ENCODE peak calls at places on chromosomes 1 and 21, in six cellular contexts. One of them, this sample, is unnamed.

GRCh38 chr1:109185990-109186703 is 27.6 kb upstream of the SARS1 start:
- DNase-seq in breast epithelium: no peak
- DNase-seq in mucosa of descending colon: no peak
- DNase-seq in NCI-H1930: no peak
- DNase-seq in HuH-7: no peak
- DNase-seq in stomach: no peak
- DNase-seq in this sample: no peak

GRCh38 chr1:198656500-198656932 is 17.7 kb downstream of the PTPRC start:
- DNase-seq in breast epithelium: no peak
- DNase-seq in stomach: peak
- DNase-seq in HuH-7: no peak
- DNase-seq in mucosa of descending colon: peak
- DNase-seq in NCI-H1930: no peak
- DNase-seq in this sample: no peak

GRCh38 chr1:202661136-202661845 is 49.0 kb downstream of the SYT2 start:
- DNase-seq in HuH-7: no peak
- DNase-seq in NCI-H1930: no peak
- DNase-seq in breast epithelium: no peak
- DNase-seq in mucosa of descending colon: no peak
- DNase-seq in stomach: no peak
- DNase-seq in this sample: no peak

GRCh38 chr1:36380003-36380631 is 5.6 kb downstream of the STK40 start:
- DNase-seq in HuH-7: no peak
- DNase-seq in breast epithelium: no peak
- DNase-seq in stomach: no peak
- DNase-seq in mucosa of descending colon: no peak
- DNase-seq in NCI-H1930: no peak
- DNase-seq in this sample: no peak

GRCh38 chr1:119080586-119080985 is 59.9 kb downstream of the WARS2 start:
- DNase-seq in stomach: no peak
- DNase-seq in breast epithelium: no peak
- DNase-seq in mucosa of descending colon: no peak
- DNase-seq in NCI-H1930: no peak
- DNase-seq in HuH-7: no peak
- DNase-seq in this sample: no peak

GRCh38 chr1:229363723-229364122 is 20.9 kb upstream of the CCSAP start:
- DNase-seq in NCI-H1930: no peak
- DNase-seq in HuH-7: no peak
- DNase-seq in breast epithelium: no peak
- DNase-seq in stomach: no peak
- DNase-seq in mucosa of descending colon: no peak
- DNase-seq in this sample: no peak

GRCh38 chr1:51264470-51264869 is 28.4 kb downstream of the RNF11 start:
- DNase-seq in breast epithelium: no peak
- DNase-seq in mucosa of descending colon: no peak
- DNase-seq in NCI-H1930: no peak
- DNase-seq in stomach: no peak
- DNase-seq in HuH-7: no peak
- DNase-seq in this sample: no peak

GRCh38 chr1:30085814-30086770 is 637.3 kb downstream of the MATN1 start:
- DNase-seq in HuH-7: no peak
- DNase-seq in breast epithelium: no peak
- DNase-seq in mucosa of descending colon: peak
- DNase-seq in NCI-H1930: peak
- DNase-seq in stomach: peak
- DNase-seq in this sample: peak

GRCh38 chr1:56787330-56787729 is 31.9 kb downstream of the FYB2 start:
- DNase-seq in mucosa of descending colon: no peak
- DNase-seq in stomach: no peak
- DNase-seq in NCI-H1930: no peak
- DNase-seq in HuH-7: no peak
- DNase-seq in breast epithelium: no peak
- DNase-seq in this sample: no peak

GRCh38 chr1:205976708-205977107 is 26.5 kb downstream of the RAB7B start:
- DNase-seq in mucosa of descending colon: no peak
- DNase-seq in HuH-7: no peak
- DNase-seq in stomach: no peak
- DNase-seq in NCI-H1930: no peak
- DNase-seq in breast epithelium: no peak
- DNase-seq in this sample: no peak

GRCh38 chr1:89942825-89943658 is 51.9 kb upstream of the ZNF326 start:
- DNase-seq in mucosa of descending colon: no peak
- DNase-seq in breast epithelium: no peak
- DNase-seq in NCI-H1930: no peak
- DNase-seq in HuH-7: peak
- DNase-seq in stomach: no peak
- DNase-seq in this sample: no peak

GRCh38 chr1:158043232-158043631 is 49.8 kb downstream of the KIRREL1 start:
- DNase-seq in HuH-7: no peak
- DNase-seq in breast epithelium: no peak
- DNase-seq in stomach: no peak
- DNase-seq in mucosa of descending colon: no peak
- DNase-seq in NCI-H1930: no peak
- DNase-seq in this sample: no peak

GRCh38 chr1:202189919-202190715 is 3.5 kb upstream of the LGR6 start:
- DNase-seq in stomach: no peak
- DNase-seq in NCI-H1930: no peak
- DNase-seq in breast epithelium: no peak
- DNase-seq in mucosa of descending colon: no peak
- DNase-seq in HuH-7: peak
- DNase-seq in this sample: no peak

GRCh38 chr1:209635850-209636249 is 16.4 kb downstream of the LAMB3 start:
- DNase-seq in stomach: no peak
- DNase-seq in HuH-7: no peak
- DNase-seq in mucosa of descending colon: no peak
- DNase-seq in breast epithelium: no peak
- DNase-seq in NCI-H1930: no peak
- DNase-seq in this sample: no peak

GRCh38 chr1:94843430-94843829 is 23.3 kb downstream of the SLC44A3 start:
- DNase-seq in NCI-H1930: no peak
- DNase-seq in stomach: no peak
- DNase-seq in HuH-7: no peak
- DNase-seq in breast epithelium: no peak
- DNase-seq in mucosa of descending colon: no peak
- DNase-seq in this sample: no peak

GRCh38 chr1:201499795-201500669 is 6.9 kb downstream of the CSRP1 start:
- DNase-seq in breast epithelium: no peak
- DNase-seq in stomach: no peak
- DNase-seq in mucosa of descending colon: no peak
- DNase-seq in NCI-H1930: no peak
- DNase-seq in HuH-7: no peak
- DNase-seq in this sample: peak

GRCh38 chr21:45030637-45031218 is 43.7 kb upstream of the ADARB1 start:
- DNase-seq in HuH-7: no peak
- DNase-seq in stomach: no peak
- DNase-seq in NCI-H1930: no peak
- DNase-seq in breast epithelium: peak
- DNase-seq in mucosa of descending colon: no peak
- DNase-seq in this sample: no peak

GRCh38 chr1:53595906-53596305 is 136.7 kb downstream of the DMRTB1 start:
- DNase-seq in mucosa of descending colon: no peak
- DNase-seq in NCI-H1930: no peak
- DNase-seq in breast epithelium: no peak
- DNase-seq in HuH-7: no peak
- DNase-seq in stomach: no peak
- DNase-seq in this sample: no peak

GRCh38 chr21:46379691-46380090 is 55.7 kb downstream of the PCNT start:
- DNase-seq in HuH-7: no peak
- DNase-seq in mucosa of descending colon: no peak
- DNase-seq in breast epithelium: no peak
- DNase-seq in NCI-H1930: no peak
- DNase-seq in stomach: no peak
- DNase-seq in this sample: no peak

GRCh38 chr1:240385985-240386978 is 225.7 kb downstream of the GREM2 start:
- DNase-seq in NCI-H1930: no peak
- DNase-seq in HuH-7: no peak
- DNase-seq in breast epithelium: no peak
- DNase-seq in stomach: no peak
- DNase-seq in mucosa of descending colon: no peak
- DNase-seq in this sample: no peak

GRCh38 chr1:83927061-83927460 is 71.9 kb downstream of the TTLL7 start:
- DNase-seq in NCI-H1930: no peak
- DNase-seq in HuH-7: no peak
- DNase-seq in stomach: no peak
- DNase-seq in mucosa of descending colon: no peak
- DNase-seq in breast epithelium: no peak
- DNase-seq in this sample: no peak

GRCh38 chr1:1284370-1285101 is 4.3 kb downstream of the SCNN1D start:
- DNase-seq in NCI-H1930: no peak
- DNase-seq in stomach: no peak
- DNase-seq in HuH-7: no peak
- DNase-seq in mucosa of descending colon: no peak
- DNase-seq in breast epithelium: no peak
- DNase-seq in this sample: no peak

GRCh38 chr21:35376406-35377135 is 327.5 kb upstream of the RUNX1 start:
- DNase-seq in HuH-7: no peak
- DNase-seq in stomach: no peak
- DNase-seq in NCI-H1930: no peak
- DNase-seq in breast epithelium: no peak
- DNase-seq in mucosa of descending colon: no peak
- DNase-seq in this sample: no peak

GRCh38 chr1:1014896-1015681 is 1.8 kb downstream of the ISG15 start:
- DNase-seq in HuH-7: no peak
- DNase-seq in breast epithelium: no peak
- DNase-seq in stomach: no peak
- DNase-seq in mucosa of descending colon: peak
- DNase-seq in NCI-H1930: no peak
- DNase-seq in this sample: no peak

GRCh38 chr1:15043934-15044333 is 109.6 kb upstream of the TMEM51 start:
- DNase-seq in breast epithelium: no peak
- DNase-seq in stomach: no peak
- DNase-seq in mucosa of descending colon: no peak
- DNase-seq in HuH-7: no peak
- DNase-seq in NCI-H1930: no peak
- DNase-seq in this sample: no peak

GRCh38 chr1:8603220-8603616 is 214.2 kb downstream of the RERE start:
- DNase-seq in mucosa of descending colon: no peak
- DNase-seq in breast epithelium: no peak
- DNase-seq in stomach: no peak
- DNase-seq in NCI-H1930: peak
- DNase-seq in HuH-7: no peak
- DNase-seq in this sample: no peak

This sample was measured in frontal cortex.